ENCODE peak calls at places on chromosomes 13 and 19, in six cellular contexts. P is neural crest cell; X is Ammon's horn; G is DMS153; D is naive thymus-derived CD8-positive, alpha-beta T cell; M is stimulated activated naive B cell treated with anti-CD40 and anti-IgM and Interleukin-4, amounts not matched to agents 10 μg/mL and 1 μg/mL and 100 μg/mL, for 72 hours. Y is an unnamed sample.

GRCh38 chr13:110946171-110946570 is 31.3 kb upstream of the ANKRD10 start:
- DNase-seq in G (no peak), M (no peak), D (no peak), X (no peak), P (no peak), Y (no peak)

GRCh38 chr13:75689686-75690085 is 53.6 kb downstream of the LMO7 start:
- DNase-seq in D (no peak), M (no peak), X (no peak), G (no peak), P (no peak), Y (no peak)

GRCh38 chr19:43923875-43924274 is 11.2 kb downstream of the ZNF45 start:
- DNase-seq in M (no peak), X (no peak), P (no peak), D (no peak), G (no peak), Y (no peak)

GRCh38 chr13:91216928-91217700 is 130.4 kb upstream of the MIR17HG start:
- DNase-seq in X (no peak), M (no peak), G (no peak), P (peak; percentile 64), D (no peak), Y (no peak)

GRCh38 chr19:2274937-2275535 is 6.9 kb downstream of the PEAK3 start:
- DNase-seq in M (no peak), P (peak; percentile 66), D (peak; percentile 62), X (peak; percentile 83), G (no peak), Y (no peak)

GRCh38 chr13:29594710-29595379 is 643 bp downstream of the SLC7A1 start:
- DNase-seq in X (peak; percentile 50), G (no peak), P (peak; percentile 32), M (peak; percentile 66), D (peak; percentile 62), Y (peak; percentile 77)

GRCh38 chr13:71249031-71249430 is 618.0 kb downstream of the DACH1 start:
- DNase-seq in G (no peak), D (no peak), P (no peak), X (no peak), M (no peak), Y (no peak)

GRCh38 chr19:28285917-28286316 is 927.0 kb downstream of the UQCRFS1 start:
- DNase-seq in P (no peak), X (no peak), D (no peak), G (no peak), M (no peak), Y (no peak)

GRCh38 chr19:16013181-16013850 is 63.0 kb upstream of the TPM4 start:
- DNase-seq in D (no peak), M (no peak), G (no peak), X (no peak), P (no peak), Y (no peak)

GRCh38 chr13:23953860-23954512 is 56.7 kb upstream of the C1QTNF9B start:
- DNase-seq in X (peak; percentile 29), P (no peak), M (no peak), G (no peak), D (no peak), Y (no peak)

GRCh38 chr19:44607049-44607448 is 6.3 kb upstream of the IGSF23 start:
- DNase-seq in P (no peak), M (no peak), X (no peak), G (no peak), D (peak; percentile 21), Y (no peak)

GRCh38 chr13:94239135-94239534 is 240.3 kb downstream of the DCT start:
- DNase-seq in P (no peak), G (no peak), M (peak; percentile 6), X (no peak), D (peak; percentile 51), Y (peak; percentile 3)

GRCh38 chr19:35671818-35672217 is 5.5 kb downstream of the UPK1A start:
- DNase-seq in P (no peak), D (no peak), X (no peak), M (no peak), G (no peak), Y (no peak)

Y was measured in GM06990.